ENCODE peak calls at places on chromosomes 16 and 17, in five cellular contexts. O is GM12878, J is HepG2, L is K562, G is A549. T is an unnamed sample.

GRCh38 chr16:88790312-88791150 is 5.5 kb upstream of the PIEZO1 start:
- DNase-seq in O (no peak), J (no peak), L (peak; percentile 71), G (no peak), T (peak; percentile 24)

GRCh38 chr16:46427340-46428107 is 193.7 kb downstream of the SHCBP1 start:
- DNase-seq in O (no peak), J (no peak), G (no peak), L (no peak), T (no peak)

GRCh38 chr17:40535924-40536717 is 29.2 kb downstream of the CCR7 start:
- DNase-seq in O (no peak), L (peak; percentile 87), J (no peak), G (no peak), T (no peak)

GRCh38 chr17:52477824-52478614 is 319.5 kb upstream of the CA10 start:
- DNase-seq in J (no peak), G (no peak), L (no peak), O (no peak), T (no peak)

GRCh38 chr17:35780876-35781409 is 14.5 kb downstream of the MMP28 start:
- DNase-seq in O (no peak), G (no peak), J (no peak), L (no peak), T (no peak)

GRCh38 chr16:57092786-57093301 is 461 bp downstream of the CPNE2 start:
- DNase-seq in L (peak; percentile 79), O (no peak), J (no peak), G (peak; percentile 62), T (no peak)

GRCh38 chr16:14331020-14331419 is 259.9 kb downstream of the MRTFB start:
- DNase-seq in G (no peak), O (no peak), L (peak; percentile 44), J (no peak), T (no peak)

GRCh38 chr17:15406081-15406480 is 61.3 kb downstream of the CDRT4 start:
- DNase-seq in O (no peak), L (no peak), J (no peak), G (no peak), T (no peak)

GRCh38 chr16:10180771-10181163 is 1.5 kb downstream of the GRIN2A start:
- DNase-seq in J (peak; percentile 57), O (no peak), G (peak; percentile 28), L (peak; percentile 77), T (no peak)

GRCh38 chr17:74332763-74333220 is 6.8 kb downstream of the KIF19 start:
- DNase-seq in J (no peak), L (peak; percentile 58), O (no peak), G (no peak), T (no peak)

GRCh38 chr17:63364387-63364786 is 81.7 kb downstream of the CYB561 start:
- DNase-seq in G (no peak), L (no peak), O (no peak), J (no peak), T (peak; percentile 61)

GRCh38 chr17:44628234-44629188 is 27.8 kb upstream of the MEIOC start:
- DNase-seq in L (peak; percentile 8), J (peak; percentile 29), G (no peak), O (peak; percentile 46), T (no peak)

GRCh38 chr16:8848231-8848938 is 20.4 kb downstream of the CARHSP1 start:
- DNase-seq in J (no peak), O (no peak), G (no peak), L (peak; percentile 7), T (no peak)

GRCh38 chr16:16143038-16143763 is 80.1 kb downstream of the ABCC6 start:
- DNase-seq in L (peak; percentile 83), O (no peak), J (peak; percentile 65), G (peak; percentile 69), T (no peak)

GRCh38 chr17:3960764-3961163 is 3.5 kb downstream of the ATP2A3 start:
- DNase-seq in L (no peak), G (no peak), J (no peak), O (no peak), T (peak; percentile 55)

GRCh38 chr16:11079657-11080187 is 135.4 kb downstream of the CLEC16A start:
- DNase-seq in G (no peak), O (no peak), L (no peak), J (no peak), T (peak; percentile 98)

GRCh38 chr16:90019201-90019542 is at the start of gene DBNDD1:
- DNase-seq in J (no peak), L (no peak), G (no peak), O (no peak), T (no peak)

GRCh38 chr17:82608816-82609215 is 39.4 kb downstream of the WDR45B start:
- DNase-seq in L (no peak), G (no peak), O (no peak), J (no peak), T (no peak)

GRCh38 chr16:82506734-82507133 is 120.0 kb upstream of the CDH13 start:
- DNase-seq in G (no peak), J (no peak), O (no peak), L (no peak), T (peak; percentile 8)

GRCh38 chr16:88988980-88989791 is 12.2 kb upstream of the CBFA2T3 start:
- DNase-seq in L (no peak), O (no peak), G (no peak), J (no peak), T (no peak)

GRCh38 chr17:77831497-77832179 is 126.9 kb upstream of the TNRC6C start:
- DNase-seq in O (no peak), L (no peak), G (no peak), J (no peak), T (peak; percentile 77)

GRCh38 chr17:15169676-15170075 is 95.5 kb downstream of the PMP22 start:
- DNase-seq in G (no peak), J (no peak), L (no peak), O (no peak), T (peak; percentile 77)

GRCh38 chr16:24748242-24748641 is 18.8 kb downstream of the TNRC6A start:
- DNase-seq in O (no peak), J (no peak), L (no peak), G (peak; percentile 35), T (peak; percentile 97)
- TF ChIP-seq USF2 in O (no peak), J (no peak), L (no peak), G (no peak), T (peak; percentile 79)

GRCh38 chr17:54372071-54372720 is 528.5 kb upstream of the TOM1L1 start:
- DNase-seq in G (no peak), O (no peak), L (no peak), J (no peak), T (no peak)
- TF ChIP-seq BHLHE40 in G (no peak), O (no peak), L (no peak), J (no peak), T (no peak)

DNA sequence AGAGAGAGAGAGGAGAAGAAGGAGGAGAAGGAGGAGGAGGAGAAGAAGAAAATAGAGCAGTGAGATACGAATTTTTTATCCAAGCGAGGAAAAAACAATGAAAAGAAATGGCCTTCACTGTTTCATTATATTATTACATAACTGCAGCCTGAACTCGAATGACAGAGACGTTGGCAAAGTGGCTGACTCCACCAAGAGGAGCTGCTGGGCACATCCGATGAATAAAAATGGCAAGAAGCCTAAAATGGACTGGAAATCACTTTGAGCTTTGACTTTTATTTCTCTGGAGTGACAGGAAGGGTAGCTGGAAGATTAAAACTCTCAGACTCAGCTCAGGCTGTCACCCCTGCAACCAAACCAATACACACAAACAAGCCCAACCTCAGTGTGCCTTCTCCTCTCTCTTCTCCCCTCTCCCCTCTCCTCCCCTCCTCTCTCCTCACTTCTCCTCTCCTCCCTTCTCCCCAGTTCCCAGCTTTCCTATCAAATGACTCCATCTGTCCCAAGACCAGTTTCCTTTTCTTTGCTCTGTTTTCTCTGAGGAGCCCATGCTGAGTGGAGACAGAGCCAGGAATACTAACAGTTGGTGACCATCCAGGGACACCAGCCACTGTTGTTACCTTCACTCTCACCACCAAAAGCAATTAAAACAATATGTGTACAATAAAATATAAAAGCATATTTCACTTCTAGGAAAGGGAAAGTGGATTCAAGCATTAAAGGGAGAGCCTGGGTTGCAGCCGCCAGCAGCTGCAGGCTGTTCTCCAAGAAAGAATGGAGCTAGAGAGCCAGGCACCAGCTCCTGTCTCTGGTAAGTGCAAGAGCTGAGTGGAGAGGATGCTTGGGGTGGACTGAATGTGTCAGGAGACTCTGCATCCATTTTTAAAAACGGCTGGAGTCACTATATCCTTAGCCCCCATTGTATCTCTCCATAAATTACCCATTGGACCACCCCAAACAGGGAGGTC is 51.2 kb downstream of the SOX9 start:
- DNase-seq in G (no peak), O (no peak), L (no peak), J (no peak), T (no peak)
- TF ChIP-seq USF2 in G (no peak), O (no peak), L (no peak), J (no peak), T (no peak)

GRCh38 chr17:5121186-5121841 is 5.5 kb downstream of the USP6 start:
- DNase-seq in G (no peak), L (no peak), O (no peak), J (no peak), T (no peak)

GRCh38 chr17:5115673-5116651 is at the start of gene USP6:
- DNase-seq in G (no peak), L (no peak), J (no peak), O (no peak), T (no peak)

GRCh38 chr17:5122586-5123342 is 6.9 kb downstream of the USP6 start:
- DNase-seq in O (no peak), J (no peak), G (no peak), L (no peak), T (no peak)

GRCh38 chr17:5120036-5120435 is 4.2 kb downstream of the USP6 start:
- DNase-seq in L (no peak), O (no peak), J (no peak), G (no peak), T (no peak)

GRCh38 chr17:5118219-5118618 is 2.4 kb downstream of the USP6 start:
- DNase-seq in J (no peak), L (no peak), O (no peak), G (no peak), T (no peak)
- TF ChIP-seq BHLHE40 in J (no peak), L (no peak), O (no peak), G (no peak), T (no peak)

GRCh38 chr16:4306439-4307214 is 9.2 kb upstream of the GLIS2 start:
- DNase-seq in J (no peak), O (no peak), L (no peak), G (no peak), T (no peak)
- TF ChIP-seq USF2 in J (no peak), O (no peak), L (no peak), G (no peak), T (no peak)

DNA sequence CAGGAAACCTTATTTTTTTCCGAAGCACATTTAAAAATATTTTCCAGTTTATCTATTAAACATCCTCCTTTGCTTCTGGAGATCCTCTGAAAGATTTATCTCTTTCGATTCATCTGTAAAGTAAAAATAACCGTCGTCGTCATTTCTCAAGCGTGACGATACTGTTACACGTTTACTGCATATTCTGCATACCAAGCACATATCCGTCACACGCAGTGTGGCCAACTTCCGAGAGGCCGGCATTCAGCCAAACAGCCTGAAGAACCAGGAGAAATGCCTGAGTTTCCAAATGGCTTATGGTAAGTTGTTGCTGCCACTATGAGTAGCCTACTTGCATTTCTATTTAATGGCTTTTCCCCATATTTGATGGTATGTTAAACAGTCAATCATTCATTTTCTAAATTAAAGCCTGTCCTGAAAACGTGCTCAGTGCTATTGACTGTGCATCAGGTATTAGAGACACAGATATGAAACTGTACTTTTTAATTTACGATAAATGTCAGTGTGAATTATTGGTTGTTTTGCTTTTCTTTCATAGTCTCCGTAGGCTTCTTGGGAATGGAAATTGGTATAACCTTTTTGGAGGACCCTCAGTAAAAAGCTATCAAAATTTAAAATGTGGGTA is 275.7 kb downstream of the WWOX start:
- DNase-seq in O (no peak), G (no peak), J (no peak), L (no peak), T (no peak)
- TF ChIP-seq BHLHE40 in O (no peak), G (no peak), J (no peak), L (no peak), T (no peak)